ENCODE peak calls at places on chromosomes 2 and 18, in ten cellular contexts. L is Karpas-422; F is EL; S is GM04504; A is mesothelial cell of epicardium; U is activated CD4-positive, CD25-positive, alpha-beta regulatory T cell treated with anti-CD3 and anti-CD28 coated beads, Interleukin-2, amount 50 U/mL, for 72 hours; N is retina; H is nucleus accumbens; Y is fibroblast of lung; J is fibroblast of mammary gland. Z is an unnamed sample.

GRCh38 chr2:68121873-68122679 is 35.6 kb upstream of the PNO1 start:
- DNase-seq in U (peak; percentile 79), N (peak; percentile 80), H (peak; percentile 31), J (peak; percentile 83), F (peak; percentile 84), A (peak; percentile 74), Y (peak; percentile 69), S (peak; percentile 52), L (peak; percentile 93), Z (peak; percentile 78)

GRCh38 chr18:32349728-32350395 is 120.8 kb downstream of the GAREM1 start:
- DNase-seq in J (peak; percentile 97), U (no peak), F (peak; percentile 75), N (no peak), A (peak; percentile 57), L (no peak), S (peak; percentile 69), Y (peak; percentile 98), H (no peak), Z (no peak)

GRCh38 chr2:234435836-234436481 is 60.9 kb downstream of the ARL4C start:
- DNase-seq in F (no peak), N (no peak), H (no peak), J (no peak), L (no peak), U (no peak), A (no peak), S (no peak), Y (no peak), Z (no peak)

GRCh38 chr2:144389930-144390311 is 130.0 kb downstream of the ZEB2 start:
- DNase-seq in L (no peak), S (no peak), H (no peak), F (no peak), J (no peak), A (no peak), Y (no peak), U (no peak), N (no peak), Z (no peak)

GRCh38 chr18:24632158-24632988 is 171.9 kb downstream of the HRH4 start:
- DNase-seq in L (no peak), J (no peak), U (no peak), Y (no peak), F (no peak), H (no peak), N (no peak), A (no peak), S (no peak), Z (no peak)

GRCh38 chr2:97849881-97850540 is 136.6 kb downstream of the ZAP70 start:
- DNase-seq in J (peak; percentile 22), F (peak; percentile 6), A (no peak), L (no peak), Y (peak; percentile 74), U (no peak), H (no peak), N (no peak), S (no peak), Z (no peak)

GRCh38 chr2:45180033-45180746 is 170.9 kb upstream of the SIX2 start:
- DNase-seq in A (no peak), J (peak; percentile 38), U (no peak), F (no peak), H (no peak), Y (no peak), L (no peak), N (no peak), S (no peak), Z (peak; percentile 85)

GRCh38 chr2:240737958-240738357 is 46.3 kb downstream of the AQP12A start:
- DNase-seq in L (no peak), J (no peak), S (no peak), Y (no peak), N (no peak), H (no peak), F (no peak), A (no peak), U (no peak), Z (no peak)

GRCh38 chr2:21042958-21043743 is 722 bp downstream of the APOB start:
- DNase-seq in A (peak; percentile 53), U (peak; percentile 58), N (peak; percentile 86), J (peak; percentile 42), H (peak; percentile 14), Y (peak; percentile 23), F (peak; percentile 39), S (peak; percentile 1), L (peak; percentile 80), Z (peak; percentile 60)

Z was measured in OCI-LY7.